ENCODE peak calls at places on chromosomes 4 and X, in four cellular contexts. One of them, this sample, is unnamed.

GRCh38 chrX:122878269-122878668 is 305.8 kb upstream of the GRIA3 start:
- DNase-seq in MM.1S: no peak
- DNase-seq in GM12865: no peak
- DNase-seq in fibroblast of mammary gland: no peak
- DNase-seq in this sample: peak; percentile 3

GRCh38 chr4:163048447-163048846 is 118.2 kb downstream of the NAF1 start:
- DNase-seq in MM.1S: peak; percentile 61
- DNase-seq in GM12865: peak; percentile 47
- DNase-seq in fibroblast of mammary gland: peak; percentile 32
- DNase-seq in this sample: peak; percentile 2

GRCh38 chr4:1051472-1051871 is 40.0 kb downstream of the FGFRL1 start:
- DNase-seq in GM12865: no peak
- DNase-seq in MM.1S: no peak
- DNase-seq in fibroblast of mammary gland: no peak
- DNase-seq in this sample: no peak

GRCh38 chrX:83508006-83508405 is at the start of gene POU3F4:
- DNase-seq in GM12865: no peak
- DNase-seq in MM.1S: no peak
- DNase-seq in fibroblast of mammary gland: no peak
- DNase-seq in this sample: no peak

GRCh38 chrX:101230636-101231035 is 11.1 kb downstream of the DRP2 start:
- DNase-seq in GM12865: no peak
- DNase-seq in fibroblast of mammary gland: peak; percentile 80
- DNase-seq in MM.1S: no peak
- DNase-seq in this sample: peak; percentile 44

GRCh38 chr4:32488690-32489089 is 1768.5 kb downstream of the PCDH7 start:
- DNase-seq in fibroblast of mammary gland: no peak
- DNase-seq in GM12865: no peak
- DNase-seq in MM.1S: no peak
- DNase-seq in this sample: peak; percentile 7

GRCh38 chr4:61201562-61202099 is 1.5 kb downstream of the ADGRL3 start:
- DNase-seq in MM.1S: no peak
- DNase-seq in GM12865: no peak
- DNase-seq in fibroblast of mammary gland: no peak
- DNase-seq in this sample: no peak

GRCh38 chr4:7781361-7781760 is 158.3 kb downstream of the AFAP1 start:
- DNase-seq in GM12865: no peak
- DNase-seq in fibroblast of mammary gland: peak; percentile 64
- DNase-seq in MM.1S: no peak
- DNase-seq in this sample: peak; percentile 85

GRCh38 chr4:8860892-8861575 is 10.6 kb downstream of the HMX1 start:
- DNase-seq in fibroblast of mammary gland: no peak
- DNase-seq in GM12865: no peak
- DNase-seq in MM.1S: no peak
- DNase-seq in this sample: no peak

GRCh38 chr4:78360466-78360865 is 191.1 kb upstream of the ANXA3 start:
- DNase-seq in fibroblast of mammary gland: no peak
- DNase-seq in GM12865: no peak
- DNase-seq in MM.1S: no peak
- DNase-seq in this sample: no peak

GRCh38 chr4:176735300-176735699 is 57.4 kb downstream of the VEGFC start:
- DNase-seq in GM12865: no peak
- DNase-seq in fibroblast of mammary gland: peak; percentile 78
- DNase-seq in MM.1S: no peak
- DNase-seq in this sample: peak; percentile 59

GRCh38 chrX:78710146-78710545 is 37.4 kb upstream of the LPAR4 start:
- DNase-seq in GM12865: no peak
- DNase-seq in MM.1S: peak; percentile 37
- DNase-seq in fibroblast of mammary gland: peak; percentile 8
- DNase-seq in this sample: peak; percentile 18

GRCh38 chr4:175536852-175537453 is 275.1 kb downstream of the GPM6A start:
- DNase-seq in GM12865: peak; percentile 53
- DNase-seq in MM.1S: peak; percentile 71
- DNase-seq in fibroblast of mammary gland: peak; percentile 80
- DNase-seq in this sample: peak; percentile 1

GRCh38 chrX:95539041-95539440 is 1145.6 kb upstream of the DIAPH2 start:
- DNase-seq in MM.1S: no peak
- DNase-seq in fibroblast of mammary gland: no peak
- DNase-seq in GM12865: no peak
- DNase-seq in this sample: no peak

GRCh38 chr4:34721835-34722234 is 1522.5 kb downstream of the ARAP2 start:
- DNase-seq in GM12865: no peak
- DNase-seq in fibroblast of mammary gland: no peak
- DNase-seq in MM.1S: no peak
- DNase-seq in this sample: no peak

GRCh38 chr4:139458999-139459398 is 5.1 kb downstream of the RAB33B start:
- DNase-seq in MM.1S: no peak
- DNase-seq in fibroblast of mammary gland: peak; percentile 36
- DNase-seq in GM12865: no peak
- DNase-seq in this sample: no peak

GRCh38 chr4:168648929-168649328 is 152.1 kb downstream of the PALLD start:
- DNase-seq in MM.1S: no peak
- DNase-seq in GM12865: no peak
- DNase-seq in fibroblast of mammary gland: peak; percentile 64
- DNase-seq in this sample: peak; percentile 62

GRCh38 chrX:78517124-78517523 is 142.0 kb downstream of the RTL3 start:
- DNase-seq in MM.1S: peak; percentile 76
- DNase-seq in GM12865: peak; percentile 76
- DNase-seq in fibroblast of mammary gland: no peak
- DNase-seq in this sample: no peak

GRCh38 chrX:8841911-8842310 is 40.7 kb upstream of the FAM9A start:
- DNase-seq in GM12865: no peak
- DNase-seq in MM.1S: no peak
- DNase-seq in fibroblast of mammary gland: no peak
- DNase-seq in this sample: no peak

GRCh38 chr4:39286263-39286662 is 79.9 kb downstream of the RFC1 start:
- DNase-seq in MM.1S: no peak
- DNase-seq in GM12865: no peak
- DNase-seq in fibroblast of mammary gland: no peak
- DNase-seq in this sample: no peak

GRCh38 chr4:136865591-136865990 is 666.7 kb downstream of the PCDH18 start:
- DNase-seq in GM12865: no peak
- DNase-seq in MM.1S: no peak
- DNase-seq in fibroblast of mammary gland: no peak
- DNase-seq in this sample: no peak

GRCh38 chr4:76253511-76253910 is 2.0 kb downstream of the FAM47E start:
- DNase-seq in fibroblast of mammary gland: no peak
- DNase-seq in MM.1S: no peak
- DNase-seq in GM12865: no peak
- DNase-seq in this sample: no peak

GRCh38 chr4:76250962-76251361 is 559 bp upstream of the FAM47E start:
- DNase-seq in MM.1S: peak; percentile 13
- DNase-seq in GM12865: no peak
- DNase-seq in fibroblast of mammary gland: no peak
- DNase-seq in this sample: no peak

GRCh38 chr4:76256032-76256431 is 4.5 kb downstream of the FAM47E start:
- DNase-seq in MM.1S: no peak
- DNase-seq in fibroblast of mammary gland: no peak
- DNase-seq in GM12865: no peak
- DNase-seq in this sample: no peak

GRCh38 chr4:76251448-76252270 is at the start of gene FAM47E:
- DNase-seq in fibroblast of mammary gland: peak; percentile 8
- DNase-seq in MM.1S: peak; percentile 69
- DNase-seq in GM12865: no peak
- DNase-seq in this sample: peak; percentile 69

DNA sequence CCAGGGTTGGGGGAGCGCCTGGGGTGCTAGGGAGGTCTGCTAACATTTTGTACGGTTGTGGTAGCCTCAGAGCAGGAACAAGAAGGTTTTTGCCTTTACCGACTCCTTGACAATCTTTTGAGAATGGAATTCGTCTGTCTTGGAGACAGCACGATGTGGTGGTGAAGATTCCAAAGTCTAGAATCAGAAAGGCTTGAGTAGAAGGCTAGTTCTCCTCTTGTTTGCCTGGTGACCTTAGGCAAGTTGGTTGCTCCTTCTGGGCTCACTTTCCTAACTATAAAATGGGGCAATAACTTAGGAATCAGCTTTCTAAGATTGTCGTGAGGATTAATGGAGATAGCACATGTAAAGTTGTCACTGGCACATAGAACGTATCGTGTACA is 741 bp downstream of the FAM47E start:
- DNase-seq in MM.1S: no peak
- DNase-seq in fibroblast of mammary gland: no peak
- DNase-seq in GM12865: no peak
- DNase-seq in this sample: peak; percentile 12
- H3K4me3 ChIP-seq in MM.1S: no peak overlapping the region
- H3K4me3 ChIP-seq in fibroblast of mammary gland: no peak overlapping the region
- H3K4me3 ChIP-seq in GM12865: no peak overlapping the region
- H3K4me3 ChIP-seq in this sample: peak overlapping the region; percentile 62

GRCh38 chr4:18813771-18814170 is 792.2 kb upstream of the LCORL start:
- DNase-seq in MM.1S: no peak
- DNase-seq in GM12865: no peak
- DNase-seq in fibroblast of mammary gland: no peak
- DNase-seq in this sample: no peak

GRCh38 chr4:18816228-18816891 is 794.8 kb upstream of the LCORL start:
- DNase-seq in MM.1S: no peak
- DNase-seq in GM12865: no peak
- DNase-seq in fibroblast of mammary gland: no peak
- DNase-seq in this sample: no peak

GRCh38 chr4:18815081-18815778 is 793.7 kb upstream of the LCORL start:
- DNase-seq in MM.1S: no peak
- DNase-seq in GM12865: no peak
- DNase-seq in fibroblast of mammary gland: no peak
- DNase-seq in this sample: no peak

GRCh38 chr4:18813055-18813454 is 791.5 kb upstream of the LCORL start:
- DNase-seq in MM.1S: no peak
- DNase-seq in GM12865: no peak
- DNase-seq in fibroblast of mammary gland: no peak
- DNase-seq in this sample: no peak

GRCh38 chr4:18815779-18816173 is 794.2 kb upstream of the LCORL start:
- DNase-seq in fibroblast of mammary gland: peak; percentile 0
- DNase-seq in GM12865: no peak
- DNase-seq in MM.1S: no peak
- DNase-seq in this sample: no peak
- H3K4me3 ChIP-seq in fibroblast of mammary gland: no peak overlapping the region
- H3K4me3 ChIP-seq in GM12865: no peak overlapping the region
- H3K4me3 ChIP-seq in MM.1S: no peak overlapping the region
- H3K4me3 ChIP-seq in this sample: no peak overlapping the region

DNA sequence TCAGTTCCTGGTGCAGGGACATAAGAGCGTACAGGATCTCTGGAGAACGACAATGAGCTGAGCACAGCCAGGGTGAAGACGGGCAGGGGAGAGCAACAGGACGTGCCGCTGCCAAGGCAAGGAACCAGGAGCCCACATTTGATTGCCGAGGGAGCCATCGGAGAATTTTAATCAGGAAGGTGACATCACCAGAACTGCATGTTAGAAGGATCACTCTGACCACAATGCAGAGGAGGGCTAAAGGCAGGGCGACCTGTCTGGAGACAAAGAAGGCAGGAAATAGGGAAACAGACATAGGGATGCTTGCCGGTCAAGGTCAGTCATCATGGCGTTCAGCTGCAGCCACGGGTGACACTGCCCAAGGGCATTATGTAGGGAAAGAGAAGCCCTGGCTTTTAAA is 81.4 kb downstream of the RBM47 start:
- DNase-seq in fibroblast of mammary gland: peak; percentile 62
- DNase-seq in MM.1S: no peak
- DNase-seq in GM12865: no peak
- DNase-seq in this sample: peak; percentile 29
- H3K4me3 ChIP-seq in fibroblast of mammary gland: no peak overlapping the region
- H3K4me3 ChIP-seq in MM.1S: no peak overlapping the region
- H3K4me3 ChIP-seq in GM12865: no peak overlapping the region
- H3K4me3 ChIP-seq in this sample: no peak overlapping the region

GRCh38 chrX:16120431-16120830 is 2.9 kb upstream of the GRPR start:
- DNase-seq in MM.1S: no peak
- DNase-seq in fibroblast of mammary gland: no peak
- DNase-seq in GM12865: peak; percentile 35
- DNase-seq in this sample: no peak

GRCh38 chrX:16114640-16115039 is 8.7 kb upstream of the GRPR start:
- DNase-seq in MM.1S: no peak
- DNase-seq in GM12865: peak; percentile 25
- DNase-seq in fibroblast of mammary gland: peak; percentile 94
- DNase-seq in this sample: peak; percentile 87

GRCh38 chrX:16124201-16124600 is 836 bp downstream of the GRPR start:
- DNase-seq in MM.1S: no peak
- DNase-seq in GM12865: no peak
- DNase-seq in fibroblast of mammary gland: no peak
- DNase-seq in this sample: no peak

GRCh38 chrX:16123222-16123786 is at the start of gene GRPR:
- DNase-seq in fibroblast of mammary gland: peak; percentile 85
- DNase-seq in MM.1S: peak; percentile 66
- DNase-seq in GM12865: peak; percentile 83
- DNase-seq in this sample: peak; percentile 73

GRCh38 chrX:16119353-16120220 is 3.8 kb upstream of the GRPR start:
- DNase-seq in GM12865: peak; percentile 84
- DNase-seq in fibroblast of mammary gland: no peak
- DNase-seq in MM.1S: peak; percentile 73
- DNase-seq in this sample: no peak
- H3K4me3 ChIP-seq in GM12865: no peak overlapping the region
- H3K4me3 ChIP-seq in fibroblast of mammary gland: no peak overlapping the region
- H3K4me3 ChIP-seq in MM.1S: peak overlapping the region; percentile 37
- H3K4me3 ChIP-seq in this sample: no peak overlapping the region

GRCh38 chr4:101101072-101101471 is 246.3 kb downstream of the PPP3CA start:
- DNase-seq in GM12865: no peak
- DNase-seq in MM.1S: no peak
- DNase-seq in fibroblast of mammary gland: no peak
- DNase-seq in this sample: no peak

GRCh38 chr4:101103381-101104142 is 243.8 kb downstream of the PPP3CA start:
- DNase-seq in GM12865: peak; percentile 49
- DNase-seq in fibroblast of mammary gland: no peak
- DNase-seq in MM.1S: peak; percentile 35
- DNase-seq in this sample: no peak

GRCh38 chr4:101102114-101102752 is 245.1 kb downstream of the PPP3CA start:
- DNase-seq in GM12865: no peak
- DNase-seq in MM.1S: no peak
- DNase-seq in fibroblast of mammary gland: peak; percentile 89
- DNase-seq in this sample: peak; percentile 94

GRCh38 chr4:101104264-101105052 is 242.9 kb downstream of the PPP3CA start:
- DNase-seq in MM.1S: no peak
- DNase-seq in fibroblast of mammary gland: no peak
- DNase-seq in GM12865: peak; percentile 21
- DNase-seq in this sample: no peak

DNA sequence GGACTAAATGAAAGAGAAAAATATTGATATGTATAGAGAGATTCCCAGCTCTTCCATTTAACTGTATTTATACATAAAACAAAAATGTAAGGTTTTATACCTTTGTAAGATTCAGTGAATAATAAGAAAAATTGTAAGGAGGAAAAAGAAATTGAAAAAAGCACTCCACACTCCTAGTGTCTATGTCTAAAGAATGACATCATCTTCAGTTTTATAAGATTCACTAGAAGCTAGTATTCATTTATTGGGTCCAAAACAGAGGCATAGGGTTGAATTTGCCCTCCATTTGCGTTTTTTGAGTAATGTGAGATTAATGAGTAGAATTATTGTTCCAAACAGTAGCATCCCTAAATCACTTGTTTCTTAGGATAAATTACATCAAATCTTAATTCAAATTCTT is 248.3 kb downstream of the PPP3CA start:
- DNase-seq in MM.1S: no peak
- DNase-seq in GM12865: no peak
- DNase-seq in fibroblast of mammary gland: no peak
- DNase-seq in this sample: no peak
- H3K4me3 ChIP-seq in MM.1S: no peak overlapping the region
- H3K4me3 ChIP-seq in GM12865: no peak overlapping the region
- H3K4me3 ChIP-seq in fibroblast of mammary gland: no peak overlapping the region
- H3K4me3 ChIP-seq in this sample: no peak overlapping the region

GRCh38 chr4:110639207-110640092 is 16.6 kb upstream of the PITX2 start:
- DNase-seq in fibroblast of mammary gland: no peak
- DNase-seq in MM.1S: no peak
- DNase-seq in GM12865: no peak
- DNase-seq in this sample: no peak
- H3K4me3 ChIP-seq in fibroblast of mammary gland: no peak overlapping the region
- H3K4me3 ChIP-seq in MM.1S: no peak overlapping the region
- H3K4me3 ChIP-seq in GM12865: no peak overlapping the region
- H3K4me3 ChIP-seq in this sample: no peak overlapping the region

This sample was measured in foreskin fibroblast.